ENCODE peak calls at places on chromosomes 7 and 10, in ten cellular contexts. X is heart left ventricle, G is A549, H is Peyer's patch, E is stomach, A is HCT116, W is GM12892, I is H1, B is uterus, O is lower leg skin. L is an unnamed sample.

GRCh38 chr7:82534687-82535086 is 91.1 kb upstream of the CACNA2D1 start:
- DNase-seq in X (no peak), G (peak), H (no peak), E (no peak), A (peak), W (no peak), I (no peak), B (no peak), O (no peak), L (peak)

GRCh38 chr7:86600506-86601290 is 43.0 kb upstream of the GRM3 start:
- DNase-seq in X (no peak), G (no peak), H (no peak), E (no peak), A (no peak), W (no peak), I (no peak), B (no peak), O (no peak), L (no peak)

GRCh38 chr7:23220690-23221305 is 25.8 kb upstream of the GPNMB start:
- DNase-seq in X (no peak), G (no peak), H (no peak), E (no peak), A (no peak), W (no peak), I (no peak), B (no peak), O (no peak), L (no peak)

GRCh38 chr10:91521444-91521843 is 111.3 kb downstream of the HECTD2 start:
- DNase-seq in X (no peak), G (no peak), H (no peak), E (no peak), A (no peak), W (no peak), I (no peak), B (no peak), O (no peak), L (peak)

GRCh38 chr7:133784421-133785045 is 342.6 kb upstream of the LRGUK start:
- DNase-seq in X (no peak), G (no peak), H (no peak), E (no peak), A (no peak), W (no peak), I (no peak), B (no peak), O (no peak), L (no peak)

GRCh38 chr10:78028438-78029293 is 649 bp downstream of the POLR3A start:
- DNase-seq in X (no peak), G (no peak), H (no peak), E (no peak), A (no peak), W (peak), I (no peak), B (no peak), O (no peak), L (peak)

GRCh38 chr10:93027508-93027907 is 33.1 kb upstream of the CYP26C1 start:
- DNase-seq in X (no peak), G (no peak), H (no peak), E (no peak), A (no peak), W (no peak), I (no peak), B (no peak), O (no peak), L (no peak)

GRCh38 chr7:38748056-38748610 is 117.0 kb upstream of the AMPH start:
- DNase-seq in X (no peak), G (peak), H (no peak), E (no peak), A (no peak), W (no peak), I (no peak), B (no peak), O (no peak), L (peak)

DNA sequence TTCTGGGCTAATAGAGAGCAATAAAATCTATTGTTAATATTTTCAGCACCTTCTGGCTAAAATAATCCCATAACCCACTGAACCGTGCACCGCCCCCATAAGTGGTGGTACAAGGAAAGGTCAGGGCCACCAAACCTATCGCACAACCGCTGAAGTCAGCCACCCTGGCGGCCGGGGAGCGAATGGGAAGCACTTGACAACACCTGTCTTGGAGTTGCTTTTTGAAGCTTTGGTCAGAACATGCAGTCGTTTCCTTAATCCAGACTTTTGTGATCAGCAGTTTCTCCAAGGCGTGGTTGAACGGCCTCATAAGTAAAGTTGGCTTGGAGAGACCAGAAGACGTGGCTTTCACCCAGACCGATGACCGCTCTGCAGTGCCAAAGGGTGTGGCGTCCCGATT is 97.4 kb downstream of the DNAJB6 start:
- DNase-seq in X (no peak), G (no peak), H (no peak), E (peak), A (no peak), W (no peak), I (no peak), B (no peak), O (peak), L (no peak)
- TF ChIP-seq POLR2A in X (no peak), G (no peak), H (no peak), E (no peak), A (no peak), W (no peak), I (no peak), B (no peak), O (no peak), L (no peak)

GRCh38 chr7:130669051-130669700 is 628 bp upstream of the COPG2 start:
- DNase-seq in X (no peak), G (no peak), H (no peak), E (peak), A (no peak), W (no peak), I (no peak), B (no peak), O (no peak), L (peak)
- TF ChIP-seq POLR2A in X (no peak), G (no peak), H (no peak), E (no peak), A (no peak), W (no peak), I (no peak), B (no peak), O (no peak), L (no peak)

DNA sequence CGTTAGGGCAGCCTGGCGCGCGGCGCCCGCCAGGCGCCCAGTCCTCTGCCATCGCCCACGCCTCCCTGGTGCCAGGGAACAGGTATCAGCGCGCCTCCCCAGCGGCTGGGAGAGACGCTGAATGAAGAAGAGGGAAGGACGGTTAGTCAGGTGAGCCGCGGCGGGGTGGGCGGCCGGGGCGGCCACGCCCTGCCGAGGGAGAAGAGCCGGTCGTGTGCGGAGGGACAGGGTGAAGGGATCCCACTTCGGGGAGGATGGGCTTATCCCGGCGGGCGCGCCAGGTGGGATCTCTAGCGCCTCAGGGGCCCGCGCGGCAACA is 580 bp upstream of the ARL4A start:
- DNase-seq in X (no peak), G (no peak), H (no peak), E (no peak), A (no peak), W (no peak), I (no peak), B (no peak), O (no peak), L (no peak)
- TF ChIP-seq POLR2A in X (no peak), G (peak), H (peak), E (no peak), A (peak), W (no peak), I (no peak), B (no peak), O (no peak), L (peak)

DNA sequence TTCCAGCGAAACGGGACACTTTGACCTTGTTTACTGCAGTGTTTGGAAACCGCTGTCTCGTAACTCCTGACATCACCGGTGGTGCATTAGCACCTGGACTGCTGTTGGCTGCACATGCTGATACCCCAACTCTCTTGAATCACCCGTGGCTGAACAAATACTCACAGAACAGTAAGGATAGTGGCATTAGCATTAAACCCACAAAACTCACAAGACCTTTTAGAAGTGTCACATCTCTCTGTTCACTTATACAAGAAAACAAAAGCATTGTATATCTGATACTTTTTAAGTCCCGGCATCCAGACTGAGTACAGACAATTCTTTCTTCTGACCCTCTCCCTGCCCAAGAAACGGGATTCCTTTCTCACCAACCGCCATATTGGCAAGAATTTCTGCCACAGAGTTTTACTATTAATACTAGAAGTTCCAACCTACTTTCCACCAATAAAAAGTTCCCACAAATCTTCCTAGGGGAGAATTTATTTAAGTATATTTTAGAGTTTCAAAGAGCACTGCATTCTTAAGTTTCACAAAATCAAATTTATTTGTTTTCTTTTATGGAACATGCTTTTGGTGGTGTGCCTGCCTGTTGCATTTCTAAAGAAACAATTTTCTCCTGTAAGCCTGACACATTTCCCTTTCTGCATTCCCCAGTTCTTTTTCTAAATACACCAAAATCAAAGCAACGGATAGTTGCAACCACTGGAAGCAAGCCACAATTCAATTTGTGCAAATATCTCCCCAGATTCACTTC is 208.4 kb upstream of the KLF14 start:
- DNase-seq in X (no peak), G (peak), H (peak), E (peak), A (no peak), W (no peak), I (no peak), B (peak), O (no peak), L (peak)
- TF ChIP-seq POLR2A in X (no peak), G (no peak), H (peak), E (no peak), A (no peak), W (no peak), I (no peak), B (peak), O (no peak), L (peak)

GRCh38 chr7:128408709-128409434 is 910 bp downstream of the IMPDH1 start:
- DNase-seq in X (no peak), G (no peak), H (no peak), E (no peak), A (no peak), W (no peak), I (no peak), B (peak), O (peak), L (peak)

GRCh38 chr7:128410092-128410665 is 397 bp upstream of the IMPDH1 start:
- DNase-seq in X (peak), G (peak), H (peak), E (peak), A (peak), W (peak), I (no peak), B (no peak), O (peak), L (peak)

GRCh38 chr7:128407751-128408708 is 1.8 kb downstream of the IMPDH1 start:
- DNase-seq in X (no peak), G (no peak), H (no peak), E (no peak), A (no peak), W (no peak), I (no peak), B (no peak), O (no peak), L (no peak)

GRCh38 chr7:128406986-128407589 is 2.7 kb downstream of the IMPDH1 start:
- DNase-seq in X (no peak), G (no peak), H (no peak), E (no peak), A (no peak), W (no peak), I (no peak), B (no peak), O (peak), L (no peak)

GRCh38 chr7:128409435-128410091 is at the start of gene IMPDH1:
- DNase-seq in X (peak), G (peak), H (peak), E (peak), A (no peak), W (peak), I (no peak), B (peak), O (peak), L (peak)
- TF ChIP-seq POLR2A in X (no peak), G (peak), H (peak), E (no peak), A (peak), W (peak), I (peak), B (peak), O (no peak), L (no peak)

GRCh38 chr10:85978566-85979358 is 387.8 kb downstream of the GRID1 start:
- DNase-seq in X (no peak), G (no peak), H (no peak), E (no peak), A (no peak), W (no peak), I (no peak), B (no peak), O (no peak), L (no peak)

GRCh38 chr10:85986777-85987176 is 379.8 kb downstream of the GRID1 start:
- DNase-seq in X (no peak), G (no peak), H (no peak), E (no peak), A (no peak), W (no peak), I (no peak), B (no peak), O (no peak), L (no peak)

GRCh38 chr10:85979598-85979997 is 387.0 kb downstream of the GRID1 start:
- DNase-seq in X (no peak), G (no peak), H (no peak), E (no peak), A (no peak), W (no peak), I (no peak), B (no peak), O (no peak), L (no peak)

GRCh38 chr10:85977642-85978041 is 389.0 kb downstream of the GRID1 start:
- DNase-seq in X (no peak), G (no peak), H (no peak), E (no peak), A (no peak), W (no peak), I (no peak), B (no peak), O (no peak), L (no peak)

DNA sequence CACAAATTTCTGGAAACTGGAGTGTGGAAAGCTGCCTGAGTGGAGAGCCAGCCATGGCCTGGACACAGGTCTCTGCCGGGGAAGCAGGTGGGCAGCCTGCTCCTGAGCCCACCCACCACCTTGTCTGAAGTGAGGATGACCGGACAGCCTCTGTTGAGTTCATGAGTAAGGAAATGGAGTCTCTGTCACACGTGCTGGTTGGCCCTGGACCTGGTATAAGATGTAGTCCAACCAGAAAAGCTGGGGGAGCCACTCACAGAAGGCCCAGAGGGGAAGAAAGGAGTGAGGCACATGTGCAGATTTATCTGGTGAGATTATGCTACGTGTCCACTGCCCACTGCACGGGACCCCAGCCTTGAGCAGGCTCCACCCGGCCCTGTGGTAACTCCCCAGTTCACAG is 383.5 kb downstream of the GRID1 start:
- DNase-seq in X (no peak), G (no peak), H (no peak), E (no peak), A (no peak), W (no peak), I (no peak), B (no peak), O (no peak), L (no peak)
- TF ChIP-seq POLR2A in X (no peak), G (no peak), H (no peak), E (no peak), A (no peak), W (no peak), I (no peak), B (no peak), O (no peak), L (no peak)

GRCh38 chr7:30707391-30708351 is 25.4 kb upstream of the CRHR2 start:
- DNase-seq in X (peak), G (no peak), H (no peak), E (no peak), A (no peak), W (no peak), I (no peak), B (peak), O (peak), L (no peak)
- TF ChIP-seq POLR2A in X (no peak), G (no peak), H (no peak), E (no peak), A (no peak), W (no peak), I (no peak), B (no peak), O (no peak), L (no peak)

GRCh38 chr7:129146237-129146979 is 1.9 kb downstream of the TSPAN33 start:
- DNase-seq in X (peak), G (no peak), H (peak), E (no peak), A (no peak), W (no peak), I (no peak), B (no peak), O (no peak), L (no peak)
- TF ChIP-seq POLR2A in X (no peak), G (no peak), H (no peak), E (no peak), A (no peak), W (peak), I (no peak), B (no peak), O (no peak), L (no peak)

L was measured in IMR-90.